ENCODE peak calls at places on chromosomes 4 and X, in five cellular contexts. W is GM23338, G is HCT116, Z is A549, P is HepG2. K is an unnamed sample.

GRCh38 chr4:2507259-2507658 is 29.2 kb upstream of the FAM193A start:
- DNase-seq in Z (no peak), G (no peak), W (no peak), P (no peak), K (no peak)

GRCh38 chr4:92101609-92102231 is 202.0 kb upstream of the GRID2 start:
- DNase-seq in G (no peak), Z (no peak), P (no peak), W (no peak), K (no peak)

GRCh38 chrX:65723706-65724105 is 56.3 kb downstream of the MSN start:
- DNase-seq in G (no peak), Z (no peak), P (no peak), W (no peak), K (no peak)

GRCh38 chr4:31573554-31573953 is 853.4 kb downstream of the PCDH7 start:
- DNase-seq in Z (no peak), W (no peak), G (no peak), P (no peak), K (no peak)

GRCh38 chr4:147616849-147617172 is 386 bp upstream of the TMEM184C start:
- DNase-seq in G (no peak), W (no peak), Z (no peak), P (no peak), K (no peak)

GRCh38 chr4:147933316-147933715 is 201.4 kb downstream of the ARHGAP10 start:
- DNase-seq in W (peak), Z (no peak), P (no peak), G (no peak), K (no peak)

GRCh38 chr4:14254252-14254651 is 626.7 kb upstream of the BOD1L1 start:
- DNase-seq in P (no peak), Z (peak), W (peak), G (no peak), K (no peak)

GRCh38 chr4:168694669-168695068 is 197.8 kb downstream of the PALLD start:
- DNase-seq in G (no peak), Z (no peak), W (no peak), P (no peak), K (no peak)

GRCh38 chr4:5710065-5710961 is 688 bp upstream of the EVC start:
- DNase-seq in P (peak), Z (peak), W (peak), G (no peak), K (no peak)

GRCh38 chrX:27251369-27251768 is 211.8 kb downstream of the PPP4R3C start:
- DNase-seq in P (no peak), G (no peak), Z (no peak), W (peak), K (no peak)

GRCh38 chr4:152482211-152482610 is 53.7 kb downstream of the FBXW7 start:
- DNase-seq in Z (no peak), G (no peak), W (no peak), P (no peak), K (no peak)

GRCh38 chrX:66635360-66635759 is 3.5 kb downstream of the EDA2R start:
- DNase-seq in W (no peak), G (no peak), Z (no peak), P (no peak), K (no peak)

GRCh38 chr4:3862640-3863420 is 96.6 kb downstream of the ADRA2C start:
- DNase-seq in G (no peak), W (peak), P (no peak), Z (no peak), K (no peak)
- H3K4me3 ChIP-seq in G (peak), W (peak), P (no peak), Z (no peak), K (no peak)

GRCh38 chr4:22478426-22478825 is 37.4 kb downstream of the ADGRA3 start:
- DNase-seq in G (no peak), Z (no peak), W (no peak), P (no peak), K (no peak)
- TF ChIP-seq REST in G (no peak), Z (no peak), W (no peak), P (no peak), K (no peak)

DNA sequence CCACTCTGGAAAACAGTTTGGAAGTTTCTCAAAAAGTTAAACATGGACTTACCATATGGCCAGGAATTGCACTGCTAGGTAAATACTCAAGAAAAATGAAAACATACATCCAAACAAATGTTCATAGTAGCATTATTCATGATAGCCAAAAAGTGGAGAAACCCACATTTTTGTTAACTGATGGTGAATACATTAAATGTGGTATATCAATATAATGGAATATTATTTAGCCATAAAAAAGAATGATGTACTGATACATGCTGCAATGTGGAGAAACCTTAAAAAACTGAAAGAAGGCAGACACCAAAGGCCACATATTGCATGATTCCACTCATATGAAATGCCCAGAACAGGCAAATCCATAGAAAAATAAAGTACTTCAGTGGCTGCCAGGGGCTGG is 79.1 kb downstream of the SHROOM3 start:
- DNase-seq in P (no peak), G (no peak), Z (no peak), W (no peak), K (no peak)
- H3K4me3 ChIP-seq in P (no peak), G (no peak), Z (no peak), W (no peak), K (no peak)

DNA sequence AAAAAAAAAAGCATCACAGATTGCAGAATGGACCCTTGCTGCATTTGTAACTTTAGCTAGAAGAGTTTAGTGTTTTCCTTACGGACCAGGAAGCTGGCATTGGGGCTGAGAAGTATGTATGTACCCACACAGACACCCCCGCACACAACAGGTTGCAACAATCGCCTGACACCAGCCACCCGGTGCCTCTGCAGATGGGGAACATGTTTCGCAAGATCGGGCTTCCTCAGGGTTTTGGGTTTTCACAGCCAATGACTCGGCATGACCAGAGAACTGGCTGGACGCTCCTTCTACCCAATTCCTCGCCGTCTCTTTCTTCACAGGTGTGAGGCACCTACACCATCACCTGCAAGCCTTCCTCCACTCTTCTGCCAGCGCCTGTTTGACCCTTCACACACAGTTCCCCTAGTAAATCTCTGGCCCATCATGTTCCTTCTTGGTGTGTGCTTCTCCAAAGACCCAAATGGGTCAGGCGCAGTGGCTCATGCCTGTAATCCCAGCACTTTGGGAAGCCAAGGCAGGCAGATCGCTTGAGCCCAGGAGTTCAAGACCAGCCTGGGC is 70.4 kb downstream of the DHRSX start:
- DNase-seq in P (no peak), Z (no peak), W (no peak), G (no peak), K (no peak)
- TF ChIP-seq REST in P (no peak), Z (no peak), W (no peak), G (no peak), K (no peak)

DNA sequence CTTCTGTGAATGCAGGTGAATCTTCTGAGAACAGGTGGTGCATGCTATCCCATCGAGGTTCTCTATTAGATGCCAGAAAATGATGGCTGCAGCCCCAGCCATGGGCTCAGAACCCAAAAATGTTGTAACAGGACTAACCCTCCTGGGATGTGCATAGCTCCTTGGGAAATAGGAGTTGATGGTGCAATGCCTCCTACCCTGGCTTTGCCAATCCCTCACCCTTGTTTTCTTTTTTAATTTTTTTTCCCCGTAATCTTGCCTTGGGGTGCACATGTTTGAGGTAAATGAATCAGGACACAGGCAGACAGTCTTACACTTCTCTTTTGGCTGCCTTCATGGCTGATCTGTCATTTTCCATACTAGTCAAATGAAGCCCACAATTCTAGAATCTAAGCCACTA is 96.6 kb downstream of the KIT start:
- DNase-seq in W (no peak), Z (no peak), P (no peak), G (no peak), K (no peak)
- H3K4me3 ChIP-seq in W (no peak), Z (no peak), P (no peak), G (no peak), K (no peak)

GRCh38 chrX:12974797-12975669 is at the start of gene TMSB4X:
- DNase-seq in G (no peak), W (peak), P (no peak), Z (peak), K (no peak)

GRCh38 chrX:12972239-12972638 is 2.7 kb upstream of the TMSB4X start:
- DNase-seq in W (no peak), P (no peak), Z (no peak), G (no peak), K (no peak)

GRCh38 chrX:12974217-12974796 is 603 bp upstream of the TMSB4X start:
- DNase-seq in W (peak), P (no peak), G (no peak), Z (peak), K (no peak)

GRCh38 chrX:12972867-12973560 is 1.9 kb upstream of the TMSB4X start:
- DNase-seq in G (no peak), W (no peak), Z (no peak), P (no peak), K (no peak)

GRCh38 chrX:12973561-12974216 is 1.2 kb upstream of the TMSB4X start:
- DNase-seq in W (no peak), P (no peak), G (no peak), Z (no peak), K (no peak)
- TF ChIP-seq REST in W (no peak), P (no peak), G (no peak), Z (no peak), K (no peak)

DNA sequence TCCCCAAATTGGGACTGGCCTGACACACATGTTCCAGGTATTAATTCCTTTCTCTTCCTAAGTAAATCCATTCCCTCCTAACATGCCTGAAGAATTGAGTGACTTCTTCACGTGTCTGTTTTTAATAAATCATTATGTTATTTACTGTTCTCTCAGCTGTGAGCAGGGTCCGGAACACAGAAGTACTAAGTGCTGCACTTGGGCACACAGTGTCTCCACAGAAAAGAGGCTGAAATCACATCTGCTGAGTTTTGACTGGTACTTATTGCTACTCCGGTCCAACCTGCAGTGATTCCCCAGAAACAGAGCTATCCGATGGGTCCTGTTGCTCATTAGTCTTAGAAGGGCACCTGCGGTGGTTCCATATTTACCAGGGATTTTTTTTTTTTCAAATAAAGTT is 202.6 kb downstream of the RBM46 start:
- DNase-seq in P (no peak), Z (no peak), G (no peak), W (no peak), K (no peak)
- H3K4me3 ChIP-seq in P (no peak), Z (no peak), G (no peak), W (no peak), K (no peak)

DNA sequence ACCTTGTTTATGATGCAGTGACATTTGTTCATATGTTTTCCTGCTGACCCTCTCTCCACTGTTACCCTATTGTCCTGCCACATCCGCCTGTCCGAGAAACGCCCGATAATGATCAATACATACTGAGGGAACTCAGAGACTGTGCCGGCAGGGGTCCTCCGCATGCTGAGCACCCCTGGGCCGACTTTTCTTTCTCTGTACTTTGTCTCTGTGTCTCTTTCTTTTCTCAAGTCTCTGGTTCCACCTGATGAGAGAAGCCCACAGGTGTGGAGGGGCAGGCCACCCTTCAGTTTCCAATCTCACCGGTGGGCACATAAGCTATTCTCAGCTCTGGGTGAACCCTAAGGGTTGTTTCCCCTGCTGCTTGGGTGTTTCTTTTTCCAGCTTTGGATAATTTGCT is 97.0 kb downstream of the CEP44 start:
- DNase-seq in P (no peak), G (no peak), Z (no peak), W (no peak), K (no peak)
- TF ChIP-seq REST in P (no peak), G (no peak), Z (no peak), W (no peak), K (no peak)

GRCh38 chr4:112083587-112084347 is 61.5 kb upstream of the FAM241A start:
- DNase-seq in W (no peak), G (no peak), P (peak), Z (peak), K (peak)

GRCh38 chr4:112082954-112083586 is 62.2 kb upstream of the FAM241A start:
- DNase-seq in W (no peak), Z (peak), G (peak), P (peak), K (peak)

GRCh38 chr4:112085156-112086035 is 59.9 kb upstream of the FAM241A start:
- DNase-seq in P (no peak), W (no peak), G (no peak), Z (no peak), K (no peak)

GRCh38 chr4:112086036-112086434 is 59.2 kb upstream of the FAM241A start:
- DNase-seq in P (no peak), G (no peak), Z (no peak), W (no peak), K (no peak)
- H3K4me3 ChIP-seq in P (no peak), G (no peak), Z (no peak), W (no peak), K (no peak)

K was measured in Panc1.